ENCODE peak calls at places on chromosomes 4 and X, in seven cellular contexts. O is K562, Z is GM23338, Y is thoracic aorta, W is PC-9, V is left lung, S is fibroblast of lung. M is an unnamed sample.

GRCh38 chrX:19386679-19387078 is 43.0 kb downstream of the PDHA1 start:
- DNase-seq in O (no peak), Z (no peak), Y (no peak), W (no peak), V (no peak), S (no peak), M (no peak)

GRCh38 chr4:27090406-27090805 is 229.8 kb downstream of the STIM2 start:
- DNase-seq in O (no peak), Z (peak; percentile 37), Y (no peak), W (no peak), V (no peak), S (no peak), M (no peak)

GRCh38 chr4:53920116-53920515 is 144.3 kb downstream of the CHIC2 start:
- DNase-seq in O (no peak), Z (peak; percentile 24), Y (no peak), W (no peak), V (no peak), S (peak; percentile 25), M (no peak)

GRCh38 chrX:9518896-9519295 is 54.0 kb downstream of the TBL1X start:
- DNase-seq in O (no peak), Z (no peak), Y (no peak), W (no peak), V (no peak), S (no peak), M (no peak)

GRCh38 chr4:7844247-7844991 is 95.2 kb downstream of the AFAP1 start:
- DNase-seq in O (peak; percentile 50), Z (peak; percentile 92), Y (peak; percentile 33), W (peak; percentile 67), V (peak; percentile 63), S (peak; percentile 100), M (peak; percentile 54)

GRCh38 chrX:86322913-86323312 is 174.7 kb downstream of the DACH2 start:
- DNase-seq in O (no peak), Z (no peak), Y (no peak), W (no peak), V (no peak), S (no peak), M (no peak)

GRCh38 chr4:153486281-153487151 is 20.4 kb downstream of the TMEM131L start:
- DNase-seq in O (no peak), Z (peak; percentile 58), Y (no peak), W (peak; percentile 61), V (peak; percentile 52), S (peak; percentile 95), M (no peak)

GRCh38 chr4:124290678-124291077 is 421.9 kb downstream of the ANKRD50 start:
- DNase-seq in O (no peak), Z (no peak), Y (no peak), W (no peak), V (no peak), S (no peak), M (no peak)

GRCh38 chr4:128403586-128403985 is 116.0 kb upstream of the PGRMC2 start:
- DNase-seq in O (no peak), Z (no peak), Y (no peak), W (no peak), V (no peak), S (no peak), M (no peak)

GRCh38 chr4:90393215-90393614 is 266.0 kb downstream of the CCSER1 start:
- DNase-seq in O (no peak), Z (no peak), Y (no peak), W (no peak), V (no peak), S (no peak), M (no peak)

GRCh38 chrX:116281106-116281505 is 110.6 kb downstream of the AGTR2 start:
- DNase-seq in O (no peak), Z (peak; percentile 2), Y (no peak), W (no peak), V (no peak), S (no peak), M (no peak)

GRCh38 chrX:154057790-154058189 is 38.1 kb upstream of the IRAK1 start:
- DNase-seq in O (no peak), Z (no peak), Y (no peak), W (no peak), V (no peak), S (no peak), M (no peak)

GRCh38 chr4:14877246-14878220 is 124.7 kb upstream of the CPEB2 start:
- DNase-seq in O (no peak), Z (no peak), Y (no peak), W (no peak), V (no peak), S (peak; percentile 61), M (no peak)

GRCh38 chrX:39476596-39476995 is 621.2 kb downstream of the BCOR start:
- DNase-seq in O (peak; percentile 20), Z (no peak), Y (no peak), W (no peak), V (no peak), S (no peak), M (no peak)

GRCh38 chr4:150280081-150280950 is 202.1 kb downstream of the DCLK2 start:
- DNase-seq in O (no peak), Z (no peak), Y (no peak), W (peak; percentile 31), V (no peak), S (peak; percentile 97), M (no peak)

GRCh38 chrX:330726-331144 is 12.1 kb upstream of the GTPBP6 start:
- DNase-seq in O (no peak), Z (no peak), Y (no peak), W (no peak), V (peak; percentile 22), S (no peak), M (no peak)

GRCh38 chrX:53071604-53072417 is 10.4 kb upstream of the TSPYL2 start:
- DNase-seq in O (peak; percentile 50), Z (peak; percentile 77), Y (peak; percentile 54), W (peak; percentile 64), V (no peak), S (peak; percentile 41), M (peak; percentile 79)

GRCh38 chr4:16110906-16111305 is 27.1 kb upstream of the PROM1 start:
- DNase-seq in O (no peak), Z (no peak), Y (no peak), W (no peak), V (no peak), S (no peak), M (no peak)

GRCh38 chr4:8039290-8039689 is 99.6 kb upstream of the AFAP1 start:
- DNase-seq in O (no peak), Z (peak; percentile 67), Y (no peak), W (no peak), V (no peak), S (no peak), M (no peak)

GRCh38 chrX:139639253-139639652 is 68.7 kb downstream of the MCF2 start:
- DNase-seq in O (no peak), Z (no peak), Y (no peak), W (no peak), V (no peak), S (no peak), M (no peak)

GRCh38 chr4:78870056-78870455 is 69.2 kb downstream of the PAQR3 start:
- DNase-seq in O (no peak), Z (no peak), Y (no peak), W (no peak), V (no peak), S (no peak), M (no peak)

GRCh38 chr4:139552506-139552905 is 3.5 kb downstream of the SETD7 start:
- DNase-seq in O (no peak), Z (no peak), Y (no peak), W (no peak), V (no peak), S (peak; percentile 71), M (no peak)
- H3K4me1 ChIP-seq in O (peaks cover 23% of the 10 kb centered on the region), Z (peaks cover 29% of the 10 kb centered on the region), Y (peaks cover 22% of the 10 kb centered on the region), W (peaks cover 18% of the 10 kb centered on the region), V (peaks cover 39% of the 10 kb centered on the region), S (peaks cover 4% of the 10 kb centered on the region), M (peaks cover 28% of the 10 kb centered on the region)

GRCh38 chr4:38141808-38142500 is 181.8 kb downstream of the PTTG2 start:
- DNase-seq in O (no peak), Z (no peak), Y (no peak), W (no peak), V (no peak), S (peak; percentile 83), M (no peak)

GRCh38 chr4:38138363-38138762 is 178.2 kb downstream of the PTTG2 start:
- DNase-seq in O (no peak), Z (no peak), Y (no peak), W (no peak), V (no peak), S (no peak), M (no peak)

GRCh38 chr4:38139187-38139586 is 179.0 kb downstream of the PTTG2 start:
- DNase-seq in O (no peak), Z (no peak), Y (no peak), W (no peak), V (no peak), S (no peak), M (no peak)

GRCh38 chr4:38144029-38144428 is 183.8 kb downstream of the PTTG2 start:
- DNase-seq in O (no peak), Z (no peak), Y (no peak), W (no peak), V (no peak), S (no peak), M (no peak)

GRCh38 chr4:38140643-38141203 is 180.5 kb downstream of the PTTG2 start:
- DNase-seq in O (no peak), Z (no peak), Y (no peak), W (no peak), V (no peak), S (no peak), M (no peak)
- H3K27ac ChIP-seq in O (no peak overlapping the region), Z (no peak overlapping the region), Y (no peak overlapping the region), W (no peak overlapping the region), V (no peak overlapping the region), S (no peak overlapping the region), M (no peak overlapping the region)

GRCh38 chr4:2040391-2041233 is 18.5 kb upstream of the NAT8L start:
- DNase-seq in O (peak; percentile 7), Z (peak; percentile 70), Y (no peak), W (no peak), V (no peak), S (no peak), M (no peak)
- H3K4me3 ChIP-seq in O (no peak overlapping the region), Z (peak overlapping the region; percentile 75), Y (peak overlapping the region; percentile 82), W (peak overlapping the region; percentile 90), V (peak overlapping the region; percentile 52), S (no peak overlapping the region), M (peak overlapping the region; percentile 74)

DNA sequence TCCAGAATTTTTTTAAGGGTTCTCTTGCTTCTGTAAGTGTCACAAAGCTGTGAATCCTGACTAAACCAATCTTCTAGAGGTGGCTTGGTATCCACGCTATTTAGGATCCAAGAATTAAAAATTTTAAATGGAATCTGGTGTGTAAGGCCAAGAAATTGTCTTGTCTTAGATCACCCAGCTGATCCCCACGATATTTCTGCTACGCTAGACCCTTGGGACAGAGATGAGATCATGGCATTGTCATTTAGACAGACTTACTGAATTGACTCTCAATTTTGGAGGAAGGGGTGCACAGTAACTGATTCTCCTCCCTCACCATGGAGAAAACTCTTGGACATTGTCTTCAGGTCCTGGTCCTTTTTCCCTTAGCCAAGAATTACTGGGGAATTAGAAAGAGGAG is 5.7 kb downstream of the GPRIN3 start:
- DNase-seq in O (no peak), Z (no peak), Y (no peak), W (no peak), V (no peak), S (no peak), M (no peak)
- H3K4me1 ChIP-seq in O (no peaks in the 10 kb centered on the region), Z (peaks cover 9% of the 10 kb centered on the region), Y (peaks cover 4% of the 10 kb centered on the region), W (no peaks in the 10 kb centered on the region), V (peaks cover 75% of the 10 kb centered on the region), S (no peaks in the 10 kb centered on the region), M (peaks cover 79% of the 10 kb centered on the region)

GRCh38 chr4:176188654-176189053 is 6.7 kb downstream of the SPATA4 start:
- DNase-seq in O (no peak), Z (no peak), Y (no peak), W (no peak), V (no peak), S (no peak), M (no peak)
- H3K27ac ChIP-seq in O (no peak overlapping the region), Z (no peak overlapping the region), Y (no peak overlapping the region), W (no peak overlapping the region), V (no peak overlapping the region), S (no peak overlapping the region), M (no peak overlapping the region)